ENCODE peak calls at places on chromosome 7, in six cellular contexts. One of them, this sample, is unnamed. For H3K36me3, the result is how much of the 10 kb centered on the place peaks cover.

GRCh38 chr7:105885386-105886111 is 9.2 kb upstream of the ATXN7L1 start:
- DNase-seq in IMR-90: no peak
- DNase-seq in neuronal stem cell: no peak
- DNase-seq in trophoblast cell: no peak
- DNase-seq in mesendoderm: no peak
- DNase-seq in H1: no peak
- DNase-seq in this sample: peak

GRCh38 chr7:102285541-102286236 is 979 bp upstream of the SH2B2 start:
- DNase-seq in IMR-90: no peak
- DNase-seq in neuronal stem cell: no peak
- DNase-seq in trophoblast cell: no peak
- DNase-seq in mesendoderm: peak
- DNase-seq in H1: no peak
- DNase-seq in this sample: no peak

GRCh38 chr7:123867220-123867619 is 22.3 kb downstream of the HYAL4 start:
- DNase-seq in IMR-90: peak
- DNase-seq in neuronal stem cell: no peak
- DNase-seq in trophoblast cell: peak
- DNase-seq in mesendoderm: no peak
- DNase-seq in H1: no peak
- DNase-seq in this sample: peak

GRCh38 chr7:26443006-26443405 is 151.3 kb downstream of the SNX10 start:
- DNase-seq in IMR-90: no peak
- DNase-seq in neuronal stem cell: no peak
- DNase-seq in trophoblast cell: no peak
- DNase-seq in mesendoderm: no peak
- DNase-seq in H1: no peak
- DNase-seq in this sample: no peak

GRCh38 chr7:74658171-74659004 is 870 bp downstream of the GTF2I start:
- DNase-seq in IMR-90: peak
- DNase-seq in neuronal stem cell: peak
- DNase-seq in trophoblast cell: peak
- DNase-seq in mesendoderm: peak
- DNase-seq in H1: peak
- DNase-seq in this sample: peak

GRCh38 chr7:112361154-112361553 is 89.1 kb upstream of the IFRD1 start:
- DNase-seq in IMR-90: no peak
- DNase-seq in neuronal stem cell: no peak
- DNase-seq in trophoblast cell: peak
- DNase-seq in mesendoderm: no peak
- DNase-seq in H1: no peak
- DNase-seq in this sample: no peak

GRCh38 chr7:84196007-84196551 is 1.5 kb upstream of the SEMA3A start:
- DNase-seq in IMR-90: peak
- DNase-seq in neuronal stem cell: no peak
- DNase-seq in trophoblast cell: no peak
- DNase-seq in mesendoderm: peak
- DNase-seq in H1: no peak
- DNase-seq in this sample: peak

GRCh38 chr7:27840314-27840713 is 100.4 kb downstream of the TAX1BP1 start:
- DNase-seq in IMR-90: no peak
- DNase-seq in neuronal stem cell: no peak
- DNase-seq in trophoblast cell: no peak
- DNase-seq in mesendoderm: no peak
- DNase-seq in H1: no peak
- DNase-seq in this sample: no peak

GRCh38 chr7:87658553-87658952 is 30.4 kb downstream of the RUNDC3B start:
- DNase-seq in IMR-90: no peak
- DNase-seq in neuronal stem cell: no peak
- DNase-seq in trophoblast cell: no peak
- DNase-seq in mesendoderm: no peak
- DNase-seq in H1: no peak
- DNase-seq in this sample: no peak

GRCh38 chr7:134741901-134742635 is 37.4 kb upstream of the CALD1 start:
- DNase-seq in IMR-90: peak
- DNase-seq in neuronal stem cell: no peak
- DNase-seq in trophoblast cell: peak
- DNase-seq in mesendoderm: peak
- DNase-seq in H1: peak
- DNase-seq in this sample: peak

GRCh38 chr7:105219771-105220160 is 169.0 kb downstream of the SRPK2 start:
- DNase-seq in IMR-90: peak
- DNase-seq in neuronal stem cell: no peak
- DNase-seq in trophoblast cell: peak
- DNase-seq in mesendoderm: no peak
- DNase-seq in H1: no peak
- DNase-seq in this sample: no peak

GRCh38 chr7:73851410-73852338 is 9.3 kb upstream of the TMEM270 start:
- DNase-seq in IMR-90: peak
- DNase-seq in neuronal stem cell: no peak
- DNase-seq in trophoblast cell: peak
- DNase-seq in mesendoderm: peak
- DNase-seq in H1: no peak
- DNase-seq in this sample: peak

GRCh38 chr7:771241-772004 is 44.3 kb upstream of the PRKAR1B start:
- DNase-seq in IMR-90: peak
- DNase-seq in neuronal stem cell: no peak
- DNase-seq in trophoblast cell: no peak
- DNase-seq in mesendoderm: no peak
- DNase-seq in H1: no peak
- DNase-seq in this sample: peak

GRCh38 chr7:49243521-49243920 is 319.2 kb downstream of the CDC14C start:
- DNase-seq in IMR-90: no peak
- DNase-seq in neuronal stem cell: no peak
- DNase-seq in trophoblast cell: no peak
- DNase-seq in mesendoderm: peak
- DNase-seq in H1: no peak
- DNase-seq in this sample: no peak

GRCh38 chr7:141239661-141240060 is 165.8 kb downstream of the TMEM178B start:
- DNase-seq in IMR-90: no peak
- DNase-seq in neuronal stem cell: no peak
- DNase-seq in trophoblast cell: no peak
- DNase-seq in mesendoderm: no peak
- DNase-seq in H1: no peak
- DNase-seq in this sample: no peak

GRCh38 chr7:127920787-127921438 is 110.3 kb downstream of the LRRC4 start:
- DNase-seq in IMR-90: peak
- DNase-seq in neuronal stem cell: no peak
- DNase-seq in trophoblast cell: no peak
- DNase-seq in mesendoderm: no peak
- DNase-seq in H1: no peak
- DNase-seq in this sample: peak

GRCh38 chr7:47417122-47417480 is 164.8 kb downstream of the TNS3 start:
- DNase-seq in IMR-90: no peak
- DNase-seq in neuronal stem cell: no peak
- DNase-seq in trophoblast cell: no peak
- DNase-seq in mesendoderm: no peak
- DNase-seq in H1: no peak
- DNase-seq in this sample: no peak

GRCh38 chr7:157250605-157251228 is 86.1 kb upstream of the DNAJB6 start:
- DNase-seq in IMR-90: peak
- DNase-seq in neuronal stem cell: peak
- DNase-seq in trophoblast cell: peak
- DNase-seq in mesendoderm: peak
- DNase-seq in H1: peak
- DNase-seq in this sample: peak

GRCh38 chr7:39614299-39614698 is 9.1 kb upstream of the RALA start:
- DNase-seq in IMR-90: no peak
- DNase-seq in neuronal stem cell: no peak
- DNase-seq in trophoblast cell: no peak
- DNase-seq in mesendoderm: no peak
- DNase-seq in H1: no peak
- DNase-seq in this sample: no peak

GRCh38 chr7:108197371-108198091 is 67.4 kb upstream of the LAMB4 start:
- DNase-seq in IMR-90: no peak
- DNase-seq in neuronal stem cell: no peak
- DNase-seq in trophoblast cell: no peak
- DNase-seq in mesendoderm: no peak
- DNase-seq in H1: no peak
- DNase-seq in this sample: no peak

GRCh38 chr7:7911756-7912155 is 56.8 kb upstream of the GLCCI1 start:
- DNase-seq in IMR-90: no peak
- DNase-seq in neuronal stem cell: no peak
- DNase-seq in trophoblast cell: no peak
- DNase-seq in mesendoderm: no peak
- DNase-seq in H1: no peak
- DNase-seq in this sample: no peak

GRCh38 chr7:18900236-18900635 is 217.2 kb downstream of the TWIST1 start:
- DNase-seq in IMR-90: no peak
- DNase-seq in neuronal stem cell: no peak
- DNase-seq in trophoblast cell: no peak
- DNase-seq in mesendoderm: no peak
- DNase-seq in H1: no peak
- DNase-seq in this sample: no peak

GRCh38 chr7:99363286-99363685 is 11.2 kb upstream of the ARPC1B start:
- DNase-seq in IMR-90: peak
- DNase-seq in neuronal stem cell: no peak
- DNase-seq in trophoblast cell: peak
- DNase-seq in mesendoderm: no peak
- DNase-seq in H1: no peak
- DNase-seq in this sample: no peak

GRCh38 chr7:99366646-99367045 is 7.9 kb upstream of the ARPC1B start:
- DNase-seq in IMR-90: no peak
- DNase-seq in neuronal stem cell: no peak
- DNase-seq in trophoblast cell: no peak
- DNase-seq in mesendoderm: no peak
- DNase-seq in H1: no peak
- DNase-seq in this sample: no peak

GRCh38 chr7:99359465-99360154 is 14.9 kb upstream of the ARPC1B start:
- DNase-seq in IMR-90: no peak
- DNase-seq in neuronal stem cell: no peak
- DNase-seq in trophoblast cell: no peak
- DNase-seq in mesendoderm: peak
- DNase-seq in H1: no peak
- DNase-seq in this sample: no peak

GRCh38 chr7:99365318-99366141 is 9.0 kb upstream of the ARPC1B start:
- DNase-seq in IMR-90: no peak
- DNase-seq in neuronal stem cell: no peak
- DNase-seq in trophoblast cell: peak
- DNase-seq in mesendoderm: peak
- DNase-seq in H1: no peak
- DNase-seq in this sample: no peak

GRCh38 chr7:99362801-99363200 is 11.7 kb upstream of the ARPC1B start:
- DNase-seq in IMR-90: peak
- DNase-seq in neuronal stem cell: no peak
- DNase-seq in trophoblast cell: peak
- DNase-seq in mesendoderm: no peak
- DNase-seq in H1: no peak
- DNase-seq in this sample: peak
- H3K36me3 ChIP-seq in IMR-90: half or more
- H3K36me3 ChIP-seq in neuronal stem cell: half or more
- H3K36me3 ChIP-seq in trophoblast cell: half or more
- H3K36me3 ChIP-seq in mesendoderm: under half
- H3K36me3 ChIP-seq in H1: under half
- H3K36me3 ChIP-seq in this sample: half or more

GRCh38 chr7:81297317-81297716 is 378.5 kb upstream of the SEMA3C start:
- DNase-seq in IMR-90: no peak
- DNase-seq in neuronal stem cell: no peak
- DNase-seq in trophoblast cell: no peak
- DNase-seq in mesendoderm: no peak
- DNase-seq in H1: no peak
- DNase-seq in this sample: peak
- H2BK120ac ChIP-seq in IMR-90: no peak
- H2BK120ac ChIP-seq in neuronal stem cell: no peak
- H2BK120ac ChIP-seq in trophoblast cell: no peak
- H2BK120ac ChIP-seq in mesendoderm: no peak
- H2BK120ac ChIP-seq in H1: no peak
- H2BK120ac ChIP-seq in this sample: no peak

GRCh38 chr7:42832672-42833071 is 79.2 kb downstream of the C7orf25 start:
- DNase-seq in IMR-90: no peak
- DNase-seq in neuronal stem cell: no peak
- DNase-seq in trophoblast cell: no peak
- DNase-seq in mesendoderm: no peak
- DNase-seq in H1: no peak
- DNase-seq in this sample: no peak

GRCh38 chr7:42831051-42831952 is 80.6 kb downstream of the C7orf25 start:
- DNase-seq in IMR-90: peak
- DNase-seq in neuronal stem cell: peak
- DNase-seq in trophoblast cell: peak
- DNase-seq in mesendoderm: peak
- DNase-seq in H1: no peak
- DNase-seq in this sample: peak

GRCh38 chr7:42833411-42833810 is 78.5 kb downstream of the C7orf25 start:
- DNase-seq in IMR-90: no peak
- DNase-seq in neuronal stem cell: no peak
- DNase-seq in trophoblast cell: no peak
- DNase-seq in mesendoderm: no peak
- DNase-seq in H1: no peak
- DNase-seq in this sample: no peak

DNA sequence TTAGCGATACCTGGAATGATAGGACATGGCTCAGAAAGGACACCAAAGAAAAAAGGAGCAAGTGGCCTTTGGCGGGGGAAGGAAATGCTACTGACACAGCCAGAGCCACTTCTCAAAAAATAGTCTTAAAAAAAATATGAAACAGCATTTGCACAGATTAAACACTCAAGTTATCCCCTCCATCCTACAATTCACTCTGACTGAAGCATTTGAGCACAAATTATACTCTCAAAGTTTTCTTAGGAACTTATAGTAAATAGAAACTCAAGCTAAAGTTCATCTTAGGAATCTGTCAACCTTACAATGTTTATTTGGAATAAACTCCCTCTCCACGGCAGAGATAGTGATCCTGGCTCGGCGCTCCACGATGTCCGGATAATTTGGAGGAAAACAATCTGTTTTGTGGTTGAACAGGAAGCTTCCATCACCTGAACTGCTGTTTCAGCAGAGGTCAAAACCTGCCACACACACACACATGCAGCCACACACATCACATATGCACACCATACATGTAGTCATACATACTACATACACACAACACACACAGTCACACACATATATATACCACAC is 79.8 kb downstream of the C7orf25 start:
- DNase-seq in IMR-90: no peak
- DNase-seq in neuronal stem cell: no peak
- DNase-seq in trophoblast cell: no peak
- DNase-seq in mesendoderm: no peak
- DNase-seq in H1: no peak
- DNase-seq in this sample: peak
- H3K23ac ChIP-seq in IMR-90: no peak
- H3K23ac ChIP-seq in neuronal stem cell: no peak
- H3K23ac ChIP-seq in trophoblast cell: peak
- H3K23ac ChIP-seq in mesendoderm: no peak
- H3K23ac ChIP-seq in H1: no peak
- H3K23ac ChIP-seq in this sample: no peak

DNA sequence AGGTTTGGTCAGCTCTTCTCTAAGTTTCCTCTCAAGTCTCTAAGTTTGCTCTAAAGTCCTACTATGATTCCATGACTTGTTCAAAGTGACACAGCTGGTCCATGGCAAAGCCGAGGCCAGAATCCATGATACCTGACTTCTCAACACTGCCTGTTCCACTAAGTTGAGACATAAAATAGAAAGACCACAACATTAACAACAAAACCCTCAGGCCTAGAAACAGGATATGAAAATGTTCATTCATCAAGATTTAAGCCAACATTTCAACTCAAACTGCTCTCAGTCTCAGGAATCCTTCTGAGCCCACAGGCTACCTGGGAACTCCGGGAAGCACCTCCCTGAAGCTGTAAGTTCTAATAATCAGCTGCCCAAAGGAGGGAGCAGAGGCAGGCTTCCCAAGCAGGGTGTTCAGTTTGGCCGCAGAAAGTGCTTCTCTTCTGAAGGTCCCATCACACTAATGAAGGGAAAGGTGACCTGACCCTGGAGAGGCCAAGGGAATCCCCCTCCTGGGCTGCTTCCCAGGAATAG is 62.9 kb downstream of the STK17A start:
- DNase-seq in IMR-90: no peak
- DNase-seq in neuronal stem cell: no peak
- DNase-seq in trophoblast cell: no peak
- DNase-seq in mesendoderm: no peak
- DNase-seq in H1: no peak
- DNase-seq in this sample: peak
- H3K36me3 ChIP-seq in IMR-90: under half
- H3K36me3 ChIP-seq in neuronal stem cell: half or more
- H3K36me3 ChIP-seq in trophoblast cell: under half
- H3K36me3 ChIP-seq in mesendoderm: under half
- H3K36me3 ChIP-seq in H1: under half
- H3K36me3 ChIP-seq in this sample: under half

This sample was measured in mesenchymal stem cell.